ENCODE peak calls at places on chromosomes 4 and X, in five cellular contexts. W is A549, Q is sigmoid colon, B is WERI-Rb-1, X is gastrocnemius medialis. P is an unnamed sample.

GRCh38 chr4:153538408-153539057 is 72.4 kb downstream of the TMEM131L start:
- DNase-seq in Q (peak; percentile 69), X (peak; percentile 47), W (no peak), B (no peak), P (peak; percentile 82)

GRCh38 chr4:149296503-149296902 is 519.1 kb downstream of the IQCM start:
- DNase-seq in Q (no peak), X (no peak), B (no peak), W (no peak), P (no peak)

GRCh38 chr4:52869196-52869595 is 7.1 kb downstream of the RASL11B start:
- DNase-seq in W (no peak), Q (peak; percentile 70), X (peak; percentile 43), B (peak; percentile 50), P (peak; percentile 87)

GRCh38 chrX:9349572-9350259 is 115.1 kb upstream of the TBL1X start:
- DNase-seq in Q (no peak), B (no peak), W (no peak), X (no peak), P (no peak)

GRCh38 chr4:78032446-78032845 is 24.7 kb upstream of the FRAS1 start:
- DNase-seq in X (no peak), B (peak; percentile 24), W (no peak), Q (no peak), P (no peak)

GRCh38 chr4:168888715-168889215 is 121.3 kb downstream of the CBR4 start:
- DNase-seq in X (no peak), Q (no peak), B (no peak), W (no peak), P (no peak)

GRCh38 chrX:20317873-20318272 is 51.2 kb upstream of the RPS6KA3 start:
- DNase-seq in W (no peak), X (peak; percentile 23), Q (no peak), B (no peak), P (no peak)

GRCh38 chrX:41684138-41684537 is 4.6 kb upstream of the GPR34 start:
- DNase-seq in B (no peak), W (no peak), X (no peak), Q (no peak), P (no peak)

GRCh38 chr4:612052-612748 is 13.2 kb upstream of the PDE6B start:
- DNase-seq in B (no peak), Q (no peak), W (no peak), X (no peak), P (peak; percentile 52)

GRCh38 chr4:169117591-169118081 is 107.6 kb upstream of the CBR4 start:
- DNase-seq in B (no peak), W (no peak), X (no peak), Q (no peak), P (no peak)

GRCh38 chrX:109448539-109448938 is 33.3 kb downstream of the GUCY2F start:
- DNase-seq in B (no peak), X (no peak), W (no peak), Q (no peak), P (no peak)

GRCh38 chrX:106159861-106160282 is 8.2 kb upstream of the PWWP3B start:
- DNase-seq in W (no peak), Q (no peak), B (no peak), X (no peak), P (no peak)

GRCh38 chr4:134189480-134189879 is 12.1 kb downstream of the PABPC4L start:
- DNase-seq in X (no peak), B (no peak), W (no peak), Q (no peak), P (no peak)

GRCh38 chr4:186563761-186564160 is 8.4 kb upstream of the MTNR1A start:
- DNase-seq in Q (no peak), W (no peak), B (no peak), X (no peak), P (no peak)

GRCh38 chr4:173211838-173212237 is 43.2 kb downstream of the GALNT7 start:
- DNase-seq in Q (no peak), X (no peak), W (peak; percentile 48), B (no peak), P (no peak)

GRCh38 chrX:133533249-133533648 is 118.0 kb upstream of the GPC4 start:
- DNase-seq in W (no peak), B (no peak), Q (no peak), X (no peak), P (no peak)

GRCh38 chr4:52376107-52376704 is 282.9 kb downstream of the USP46 start:
- DNase-seq in W (peak; percentile 5), X (no peak), B (no peak), Q (no peak), P (no peak)

GRCh38 chrX:15384304-15384703 is at the start of gene VEGFD:
- DNase-seq in X (peak; percentile 35), B (no peak), W (no peak), Q (no peak), P (no peak)

GRCh38 chr4:2478220-2478619 is 9.3 kb downstream of the RNF4 start:
- DNase-seq in Q (no peak), B (no peak), W (no peak), X (no peak), P (no peak)

GRCh38 chr4:73704314-73705055 is 35.9 kb upstream of the CXCL8 start:
- DNase-seq in W (peak; percentile 43), X (peak; percentile 76), B (no peak), Q (peak; percentile 87), P (peak; percentile 86)

GRCh38 chr4:14994242-14994641 is 8.0 kb upstream of the CPEB2 start:
- DNase-seq in B (no peak), X (no peak), W (no peak), Q (no peak), P (no peak)

GRCh38 chr4:38371391-38371851 is 292.6 kb upstream of the KLF3 start:
- DNase-seq in W (no peak), B (no peak), Q (no peak), X (no peak), P (no peak)

GRCh38 chr4:66475596-66475995 is 805.3 kb upstream of the EPHA5 start:
- DNase-seq in W (no peak), B (no peak), Q (no peak), X (no peak), P (no peak)

GRCh38 chr4:40423735-40424134 is 88.6 kb downstream of the CHRNA9 start:
- DNase-seq in B (no peak), Q (no peak), W (no peak), X (no peak), P (no peak)

GRCh38 chr4:164731827-164732474 is 22.0 kb upstream of the SMIM31 start:
- DNase-seq in W (peak; percentile 25), Q (no peak), B (peak; percentile 79), X (peak; percentile 14), P (no peak)

GRCh38 chr4:20353646-20354045 is 101.9 kb downstream of the SLIT2 start:
- DNase-seq in B (no peak), Q (no peak), X (no peak), W (no peak), P (no peak)

GRCh38 chr4:17577660-17578481 is 873 bp downstream of the LAP3 start:
- DNase-seq in B (peak; percentile 39), Q (peak; percentile 83), X (peak; percentile 30), W (peak; percentile 13), P (no peak)

GRCh38 chr4:8038702-8039251 is 99.1 kb upstream of the AFAP1 start:
- DNase-seq in Q (no peak), W (no peak), B (no peak), X (no peak), P (no peak)

GRCh38 chr4:109294468-109295020 is 7.9 kb downstream of the COL25A1 start:
- DNase-seq in X (no peak), Q (no peak), B (no peak), W (no peak), P (no peak)

GRCh38 chrX:140123446-140123845 is 158.1 kb upstream of the CXorf66 start:
- DNase-seq in B (no peak), W (no peak), Q (no peak), X (no peak), P (no peak)

GRCh38 chrX:68983004-68983857 is 154.4 kb downstream of the EFNB1 start:
- DNase-seq in W (no peak), X (no peak), Q (no peak), B (no peak), P (no peak)

GRCh38 chrX:97471071-97471470 is 587.4 kb downstream of the RPA4 start:
- DNase-seq in B (no peak), X (no peak), Q (no peak), W (no peak), P (no peak)
- TF ChIP-seq CTCF in B (no peak), X (no peak), Q (no peak), W (no peak), P (no peak)

GRCh38 chr4:26858947-26859401 is 1.7 kb upstream of the STIM2 start:
- DNase-seq in Q (no peak), B (no peak), X (no peak), W (no peak), P (no peak)
- H3K4me3 ChIP-seq in Q (no peak overlapping the region), B (peak overlapping the region; percentile 55), X (peak overlapping the region; percentile 94), W (peak overlapping the region; percentile 90), P (no peak overlapping the region)

GRCh38 chrX:66023726-66024467 is 16.0 kb downstream of the VSIG4 start:
- DNase-seq in B (no peak), X (no peak), Q (no peak), W (no peak), P (no peak)

GRCh38 chrX:66021758-66022741 is 17.8 kb downstream of the VSIG4 start:
- DNase-seq in Q (no peak), X (no peak), B (no peak), W (no peak), P (no peak)

GRCh38 chrX:66021407-66021757 is 18.5 kb downstream of the VSIG4 start:
- DNase-seq in W (no peak), Q (no peak), X (no peak), B (no peak), P (no peak)

GRCh38 chrX:66024570-66024969 is 15.3 kb downstream of the VSIG4 start:
- DNase-seq in Q (no peak), B (no peak), X (no peak), W (no peak), P (no peak)

GRCh38 chrX:66022742-66023725 is 16.8 kb downstream of the VSIG4 start:
- DNase-seq in W (no peak), Q (no peak), X (no peak), B (no peak), P (no peak)
- TF ChIP-seq CTCF in W (no peak), Q (no peak), X (no peak), B (no peak), P (no peak)

DNA sequence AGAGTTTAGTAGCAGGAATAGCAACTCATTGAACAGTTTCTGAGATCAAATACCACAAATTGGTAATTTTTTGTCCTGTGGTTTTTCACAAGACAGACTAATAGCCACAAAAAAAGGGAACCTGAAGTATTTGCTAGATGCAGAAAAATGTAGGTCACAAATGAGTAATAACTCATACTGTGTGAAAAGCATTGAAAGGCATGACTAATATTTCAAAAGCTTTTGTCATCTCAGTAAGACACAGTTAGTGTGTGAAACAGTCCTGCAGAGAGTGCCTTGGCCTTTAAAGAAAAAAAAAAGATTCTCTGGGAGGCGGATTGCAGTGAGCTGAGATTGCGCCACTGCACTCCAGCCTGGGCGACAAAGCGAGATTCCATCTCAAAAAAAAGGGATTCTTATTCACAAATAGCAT is 31.4 kb upstream of the SLC25A31 start:
- DNase-seq in Q (no peak), B (no peak), X (no peak), W (peak; percentile 19), P (no peak)
- H3K4me3 ChIP-seq in Q (no peak overlapping the region), B (no peak overlapping the region), X (no peak overlapping the region), W (no peak overlapping the region), P (no peak overlapping the region)

GRCh38 chr4:188372856-188373255 is 233.6 kb downstream of the TRIML1 start:
- DNase-seq in W (peak; percentile 2), Q (no peak), X (no peak), B (no peak), P (no peak)
- TF ChIP-seq CTCF in W (peak; percentile 40), Q (no peak), X (no peak), B (no peak), P (no peak)

P was measured in coronary artery.